ENCODE peak calls at places on chromosomes 16 and 17, in eight cellular contexts. O is ovary, T is cardiac muscle cell, I is AG04450, R is GM23338, K is esophagus muscularis mucosa, A is fibroblast of lung, H is uterus. Z is an unnamed sample.

GRCh38 chr17:75383842-75384195 is 21.7 kb downstream of the GRB2 start:
- DNase-seq in H (no peak), T (no peak), I (no peak), O (no peak), A (no peak), K (no peak), R (no peak), Z (no peak)

GRCh38 chr17:45231481-45232116 is 9.9 kb downstream of the FMNL1 start:
- DNase-seq in R (peak), K (no peak), T (no peak), I (no peak), A (no peak), H (no peak), O (no peak), Z (peak)

GRCh38 chr16:8669481-8669880 is 4.9 kb upstream of the ABAT start:
- DNase-seq in O (no peak), R (no peak), K (no peak), I (no peak), H (no peak), T (no peak), A (no peak), Z (no peak)

GRCh38 chr16:28923652-28924398 is 1.2 kb downstream of the RABEP2 start:
- DNase-seq in I (no peak), T (no peak), R (peak), K (no peak), O (no peak), H (no peak), A (no peak), Z (peak)

GRCh38 chr17:19004601-19005441 is at the start of gene FAM83G:
- DNase-seq in A (peak), I (no peak), O (peak), H (peak), K (no peak), R (peak), T (peak), Z (peak)

GRCh38 chr17:33273743-33274410 is 19.2 kb downstream of the ASIC2 start:
- DNase-seq in K (no peak), O (no peak), R (no peak), H (no peak), I (no peak), T (no peak), A (no peak), Z (no peak)

GRCh38 chr16:5979905-5980550 is 882.4 kb upstream of the EEF2KMT start:
- DNase-seq in O (no peak), H (no peak), I (no peak), T (no peak), A (no peak), K (no peak), R (peak), Z (no peak)

GRCh38 chr17:46732754-46733398 is 85.6 kb downstream of the WNT3 start:
- DNase-seq in A (no peak), H (no peak), I (no peak), O (no peak), R (peak), K (no peak), T (no peak), Z (no peak)

GRCh38 chr16:3797473-3797872 is 80.1 kb upstream of the TRAP1 start:
- DNase-seq in R (no peak), A (no peak), O (no peak), T (no peak), H (no peak), I (no peak), K (no peak), Z (no peak)

GRCh38 chr16:21645261-21645721 is 7.1 kb downstream of the IGSF6 start:
- DNase-seq in R (no peak), O (no peak), A (peak), T (peak), I (no peak), K (no peak), H (no peak), Z (no peak)

GRCh38 chr17:82814834-82815233 is 25.0 kb downstream of the ZNF750 start:
- DNase-seq in H (no peak), R (no peak), A (no peak), T (no peak), O (no peak), K (no peak), I (no peak), Z (no peak)

GRCh38 chr16:86575754-86576557 is 2.4 kb upstream of the FOXL1 start:
- DNase-seq in O (no peak), H (peak), I (peak), A (peak), R (peak), K (no peak), T (peak), Z (peak)

GRCh38 chr16:53754938-53755910 is 51.3 kb downstream of the FTO start:
- DNase-seq in I (no peak), K (no peak), O (peak), A (peak), T (peak), H (peak), R (no peak), Z (peak)
- H3K27ac ChIP-seq in I (no peak), K (no peak), O (no peak), A (no peak), T (peak), H (peak), R (no peak), Z (peak)

DNA sequence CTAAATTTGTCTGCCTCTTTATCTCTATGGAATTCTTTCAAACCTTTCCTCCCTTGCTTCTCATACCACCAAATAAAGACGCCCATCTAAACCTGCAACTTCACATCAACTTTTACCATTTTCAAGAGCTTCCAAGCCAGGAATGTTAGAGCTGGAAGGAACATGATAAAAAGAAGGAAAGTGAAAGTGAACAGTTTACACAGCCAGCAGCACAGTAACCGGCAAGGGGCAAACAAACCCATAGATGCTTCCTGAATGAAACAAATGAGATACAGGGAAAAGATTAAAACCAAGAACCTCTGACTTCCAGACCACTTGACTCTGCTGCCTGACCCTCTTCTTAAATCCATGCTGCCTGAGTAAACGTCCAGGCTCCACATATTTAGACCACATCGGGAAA is 231.1 kb upstream of the CA10 start:
- DNase-seq in R (no peak), H (no peak), T (no peak), A (no peak), O (no peak), K (no peak), I (no peak), Z (no peak)
- TF ChIP-seq CTCF in R (no peak), H (no peak), T (no peak), A (no peak), O (no peak), K (no peak), I (no peak), Z (no peak)

GRCh38 chr17:73284339-73284738 is 22.7 kb upstream of the CPSF4L start:
- DNase-seq in H (no peak), R (no peak), T (no peak), O (no peak), I (no peak), A (no peak), K (no peak), Z (no peak)
- H3K27ac ChIP-seq in H (peak), R (no peak), T (peak), O (peak), I (no peak), A (no peak), K (peak), Z (peak)

GRCh38 chr17:50149099-50149424 is 1.4 kb downstream of the PPP1R9B start:
- DNase-seq in O (no peak), K (no peak), I (no peak), T (no peak), H (no peak), A (no peak), R (no peak), Z (no peak)

GRCh38 chr17:50149425-50150353 is 788 bp downstream of the PPP1R9B start:
- DNase-seq in T (peak), O (no peak), R (peak), K (no peak), A (peak), I (no peak), H (peak), Z (peak)

GRCh38 chr17:50147841-50148225 is 2.6 kb downstream of the PPP1R9B start:
- DNase-seq in H (no peak), T (peak), I (no peak), R (no peak), A (peak), K (no peak), O (no peak), Z (no peak)

GRCh38 chr17:50146927-50147640 is 3.4 kb downstream of the PPP1R9B start:
- DNase-seq in T (no peak), I (no peak), O (no peak), R (no peak), H (no peak), K (no peak), A (no peak), Z (no peak)

DNA sequence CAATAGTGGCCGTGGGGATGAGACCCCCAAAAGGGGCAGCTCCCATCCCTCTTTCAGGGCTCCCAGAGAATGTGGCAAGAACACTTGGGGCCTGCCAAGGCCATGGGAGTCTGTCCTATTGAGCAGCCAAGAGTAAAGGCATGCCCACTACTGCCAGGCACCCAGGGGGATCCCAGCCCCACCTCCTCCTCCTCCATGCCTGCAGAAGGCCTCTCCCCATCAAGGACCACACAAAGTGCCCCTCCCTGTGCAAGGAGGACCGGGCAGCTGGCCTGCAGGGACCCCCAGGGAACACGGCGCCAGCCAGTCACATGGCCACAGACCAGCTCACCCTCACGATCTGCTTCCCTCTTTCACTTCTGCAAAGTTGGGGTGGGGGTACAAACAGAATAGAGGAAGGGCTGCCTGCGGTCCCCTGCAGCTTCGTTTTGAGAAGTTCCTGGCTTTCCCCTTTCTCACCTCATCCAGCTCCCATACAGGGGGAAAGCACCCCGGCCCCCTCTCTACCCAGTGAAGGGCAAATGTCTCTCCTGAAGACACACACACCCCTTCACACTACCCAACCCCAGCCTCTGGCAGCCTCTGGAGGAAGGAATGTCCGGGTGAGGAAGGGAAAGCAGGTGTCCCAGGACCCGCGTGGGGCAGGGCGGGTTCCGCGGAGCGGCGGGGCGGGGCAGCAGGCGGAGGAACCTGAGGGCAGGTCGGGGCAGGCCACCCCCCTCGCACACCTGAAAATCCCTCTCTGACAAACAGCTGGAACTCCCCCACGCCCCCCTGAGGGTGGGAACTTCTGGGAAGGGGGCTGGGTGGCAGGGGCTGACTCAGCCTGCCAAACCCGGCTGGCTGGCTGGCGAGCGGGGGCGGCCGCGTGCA is 2.0 kb downstream of the PPP1R9B start:
- DNase-seq in A (no peak), O (peak), R (peak), T (peak), K (no peak), H (peak), I (no peak), Z (peak)
- TF ChIP-seq CTCF in A (peak), O (no peak), R (peak), T (peak), K (peak), H (no peak), I (peak), Z (no peak)

Z was measured in stomach.